ENCODE peak calls at places on chromosomes 5 and 9, in four cellular contexts. R is body of pancreas, V is Peyer's patch, P is IMR-90. O is an unnamed sample.

GRCh38 chr5:10351199-10351881 is 2.2 kb upstream of the MARCHF6 start:
- DNase-seq in R (peak; percentile 32), P (peak; percentile 91), V (no peak), O (peak; percentile 40)

GRCh38 chr5:15463231-15463630 is 36.7 kb upstream of the FBXL7 start:
- DNase-seq in V (no peak), R (no peak), P (peak; percentile 33), O (peak; percentile 52)

GRCh38 chr9:33186457-33187168 is 19.5 kb upstream of the B4GALT1 start:
- DNase-seq in P (peak; percentile 67), R (peak; percentile 76), V (no peak), O (peak; percentile 26)

GRCh38 chr5:134477462-134478245 is 47.8 kb upstream of the JADE2 start:
- DNase-seq in R (no peak), P (no peak), V (no peak), O (no peak)

GRCh38 chr5:82334856-82335255 is 56.7 kb upstream of the RPS23 start:
- DNase-seq in R (no peak), V (no peak), P (peak; percentile 95), O (no peak)

GRCh38 chr5:75037106-75037505 is 15.3 kb downstream of the GCNT4 start:
- DNase-seq in R (peak; percentile 69), P (peak; percentile 93), V (no peak), O (peak; percentile 12)

GRCh38 chr5:2176581-2176980 is 293.9 kb upstream of the IRX4 start:
- DNase-seq in P (no peak), V (no peak), R (no peak), O (no peak)

GRCh38 chr9:129834489-129835127 is 467 bp downstream of the C9orf78 start:
- DNase-seq in P (no peak), R (no peak), V (peak; percentile 50), O (no peak)

GRCh38 chr9:137630126-137630525 is 11.3 kb downstream of the EHMT1 start:
- DNase-seq in R (no peak), P (peak; percentile 28), V (no peak), O (no peak)

GRCh38 chr5:149355688-149356087 is 2.2 kb upstream of the PCYOX1L start:
- DNase-seq in V (no peak), R (no peak), P (no peak), O (no peak)
- H3K27ac ChIP-seq in V (no peak overlapping the region), R (no peak overlapping the region), P (no peak overlapping the region), O (no peak overlapping the region)

GRCh38 chr5:152956943-152957613 is 533.4 kb upstream of the GRIA1 start:
- DNase-seq in P (no peak), V (no peak), R (no peak), O (no peak)
- TF ChIP-seq POLR2A in P (no peak), V (no peak), R (no peak), O (no peak)

GRCh38 chr9:95077053-95077765 is 240.3 kb downstream of the FANCC start:
- DNase-seq in R (peak; percentile 17), P (no peak), V (no peak), O (no peak)
- TF ChIP-seq CTCF in R (no peak), P (no peak), V (no peak), O (no peak)

GRCh38 chr5:34519489-34520220 is 136.5 kb upstream of the RAI14 start:
- DNase-seq in P (peak; percentile 70), V (no peak), R (no peak), O (peak; percentile 92)
- H3K27ac ChIP-seq in P (no peak overlapping the region), V (no peak overlapping the region), R (no peak overlapping the region), O (peak overlapping the region; percentile 64)